ENCODE peak calls at places on chromosomes 4 and X, in seven cellular contexts. Z is psoas muscle, F is astrocyte of the spinal cord, N is BE2C, L is mucosa of descending colon, Y is thyroid gland, I is IMR-90. V is an unnamed sample.

GRCh38 chrX:19127649-19128168 is 5.4 kb upstream of the ADGRG2 start:
- DNase-seq in Z (peak), F (peak), N (no peak), L (no peak), Y (no peak), I (no peak), V (no peak)

GRCh38 chr4:124060261-124060918 is 652.1 kb downstream of the ANKRD50 start:
- DNase-seq in Z (peak), F (peak), N (no peak), L (no peak), Y (peak), I (peak), V (no peak)

GRCh38 chr4:77052352-77052751 is 23.4 kb downstream of the CCNI start:
- DNase-seq in Z (no peak), F (no peak), N (peak), L (peak), Y (peak), I (peak), V (no peak)

GRCh38 chrX:1452497-1453389 is at the start of gene ASMTL:
- DNase-seq in Z (peak), F (peak), N (peak), L (peak), Y (peak), I (peak), V (peak)

GRCh38 chrX:104419211-104419610 is 146.8 kb upstream of the IL1RAPL2 start:
- DNase-seq in Z (no peak), F (peak), N (no peak), L (no peak), Y (no peak), I (no peak), V (peak)

GRCh38 chr4:71944956-71945355 is 86.8 kb upstream of the NPFFR2 start:
- DNase-seq in Z (no peak), F (peak), N (no peak), L (no peak), Y (no peak), I (peak), V (no peak)

GRCh38 chr4:153513596-153513995 is 47.4 kb downstream of the TMEM131L start:
- DNase-seq in Z (no peak), F (peak), N (no peak), L (no peak), Y (no peak), I (peak), V (peak)

GRCh38 chrX:15310117-15310516 is 5.3 kb downstream of the ASB11 start:
- DNase-seq in Z (no peak), F (no peak), N (no peak), L (no peak), Y (peak), I (peak), V (peak)

GRCh38 chr4:123921339-123921738 is 524.7 kb downstream of the SPRY1 start:
- DNase-seq in Z (no peak), F (no peak), N (no peak), L (no peak), Y (no peak), I (no peak), V (peak)

GRCh38 chr4:129342820-129343219 is 246.9 kb downstream of the C4orf33 start:
- DNase-seq in Z (no peak), F (peak), N (no peak), L (no peak), Y (no peak), I (peak), V (peak)

GRCh38 chrX:48761674-48762471 is at the start of gene GLOD5:
- DNase-seq in Z (no peak), F (no peak), N (peak), L (peak), Y (peak), I (no peak), V (no peak)

GRCh38 chr4:98801259-98801725 is 127.6 kb downstream of the EIF4E start:
- DNase-seq in Z (no peak), F (no peak), N (no peak), L (no peak), Y (no peak), I (no peak), V (no peak)

GRCh38 chrX:11337292-11338009 is 44.2 kb downstream of the AMELX start:
- DNase-seq in Z (no peak), F (no peak), N (no peak), L (no peak), Y (no peak), I (no peak), V (no peak)

GRCh38 chr4:143355540-143356217 is 19.0 kb downstream of the GAB1 start:
- DNase-seq in Z (no peak), F (no peak), N (no peak), L (no peak), Y (no peak), I (peak), V (peak)

GRCh38 chr4:158020734-158021346 is 152.0 kb downstream of the GASK1B start:
- DNase-seq in Z (no peak), F (peak), N (no peak), L (no peak), Y (no peak), I (peak), V (peak)

GRCh38 chr4:182736207-182736606 is 181.0 kb downstream of the DCTD start:
- DNase-seq in Z (no peak), F (no peak), N (peak), L (no peak), Y (no peak), I (no peak), V (no peak)

GRCh38 chr4:90328558-90328957 is 201.4 kb downstream of the CCSER1 start:
- DNase-seq in Z (no peak), F (peak), N (peak), L (peak), Y (peak), I (peak), V (peak)

GRCh38 chrX:21840199-21840557 is 761 bp downstream of the MBTPS2 start:
- DNase-seq in Z (no peak), F (peak), N (no peak), L (no peak), Y (no peak), I (peak), V (no peak)

GRCh38 chr4:85803846-85804245 is 328.9 kb downstream of the ARHGAP24 start:
- DNase-seq in Z (no peak), F (no peak), N (no peak), L (no peak), Y (no peak), I (no peak), V (no peak)

GRCh38 chrX:24117288-24117687 is 32.2 kb upstream of the ZFX start:
- DNase-seq in Z (no peak), F (peak), N (no peak), L (no peak), Y (peak), I (peak), V (peak)

GRCh38 chrX:17078031-17078730 is 131.7 kb downstream of the REPS2 start:
- DNase-seq in Z (no peak), F (peak), N (no peak), L (no peak), Y (no peak), I (peak), V (peak)

GRCh38 chr4:15420642-15421041 is 7.2 kb upstream of the C1QTNF7 start:
- DNase-seq in Z (no peak), F (peak), N (no peak), L (no peak), Y (no peak), I (peak), V (peak)

GRCh38 chr4:31995943-31996901 is 1276.1 kb downstream of the PCDH7 start:
- DNase-seq in Z (no peak), F (no peak), N (no peak), L (peak), Y (peak), I (no peak), V (no peak)

GRCh38 chr4:136927172-136927571 is 605.1 kb downstream of the PCDH18 start:
- DNase-seq in Z (no peak), F (peak), N (no peak), L (no peak), Y (no peak), I (peak), V (no peak)

GRCh38 chr4:106258145-106259045 is 57.6 kb downstream of the TBCK start:
- DNase-seq in Z (no peak), F (peak), N (no peak), L (no peak), Y (no peak), I (peak), V (no peak)

GRCh38 chr4:48891028-48891619 is 15.4 kb downstream of the OCIAD2 start:
- DNase-seq in Z (no peak), F (no peak), N (no peak), L (no peak), Y (no peak), I (no peak), V (no peak)

GRCh38 chrX:150258463-150259430 is 104.4 kb upstream of the MAMLD1 start:
- DNase-seq in Z (no peak), F (peak), N (no peak), L (no peak), Y (no peak), I (peak), V (no peak)

DNA sequence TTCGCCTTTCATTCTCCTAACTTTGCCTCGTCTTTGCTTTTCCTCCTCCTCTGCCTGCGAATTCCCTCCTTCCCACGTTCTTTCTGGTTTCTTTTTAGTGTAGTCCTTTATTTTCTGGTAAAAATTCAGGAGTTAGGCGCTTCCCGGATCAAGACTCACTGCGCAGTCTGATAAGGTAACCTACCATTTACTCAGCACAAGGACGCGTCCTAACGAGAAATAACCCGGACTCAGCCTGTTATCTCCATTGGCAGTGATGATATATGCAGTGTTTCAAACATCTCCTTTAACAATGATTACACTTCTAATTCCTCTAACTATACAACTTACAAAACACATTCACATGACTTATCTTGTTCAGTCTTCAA is 357 bp upstream of the ETNPPL start:
- DNase-seq in Z (no peak), F (no peak), N (no peak), L (no peak), Y (no peak), I (no peak), V (no peak)
- H3K4me3 ChIP-seq in Z (peak), F (peak), N (no peak), L (no peak), Y (peak), I (peak), V (peak)

GRCh38 chrX:114584983-114585842 is 1.3 kb downstream of the HTR2C start:
- DNase-seq in Z (no peak), F (no peak), N (no peak), L (no peak), Y (no peak), I (no peak), V (no peak)
- H3K4me3 ChIP-seq in Z (no peak), F (no peak), N (peak), L (no peak), Y (no peak), I (no peak), V (peak)

DNA sequence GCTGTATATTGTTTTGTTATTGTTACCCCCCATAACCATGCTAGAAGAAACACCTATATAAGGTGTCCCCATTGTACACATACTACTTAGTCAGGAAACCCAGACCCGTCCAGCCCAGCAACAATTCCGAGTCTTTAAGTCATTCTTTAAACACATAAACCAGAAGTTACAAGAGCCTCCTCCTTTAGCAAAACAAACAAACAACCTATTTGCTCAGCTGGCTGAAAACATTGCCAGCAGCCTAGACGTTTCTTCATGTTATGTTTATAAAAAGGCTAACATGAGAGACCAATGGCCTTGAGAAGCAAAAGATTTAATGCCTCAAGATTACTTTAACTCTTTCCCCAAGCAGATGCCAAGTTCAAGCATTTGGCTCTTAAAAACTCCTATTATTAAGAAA is 1.4 kb downstream of the ACOX3 start:
- DNase-seq in Z (no peak), F (no peak), N (no peak), L (no peak), Y (no peak), I (peak), V (no peak)
- H3K4me3 ChIP-seq in Z (no peak), F (no peak), N (peak), L (no peak), Y (no peak), I (no peak), V (no peak)

GRCh38 chrX:144293229-144293628 is 409.4 kb downstream of the UBE2NL start:
- DNase-seq in Z (no peak), F (no peak), N (no peak), L (no peak), Y (no peak), I (no peak), V (no peak)
- H3K4me3 ChIP-seq in Z (no peak), F (no peak), N (no peak), L (no peak), Y (no peak), I (no peak), V (no peak)